ENCODE peak calls at places on chromosomes 12 and 14, in four cellular contexts. One of them, this sample, is unnamed.

GRCh38 chr12:110262442-110263388 is 18.3 kb upstream of the ATP2A2 start:
- DNase-seq in right lobe of liver: no peak
- DNase-seq in fibroblast of lung: no peak
- DNase-seq in choroid plexus epithelial cell: peak
- DNase-seq in this sample: no peak

GRCh38 chr14:77067632-77068514 is 30.2 kb upstream of the CIPC start:
- DNase-seq in right lobe of liver: peak
- DNase-seq in fibroblast of lung: peak
- DNase-seq in choroid plexus epithelial cell: peak
- DNase-seq in this sample: no peak

GRCh38 chr12:402127-402456 is 648 bp downstream of the CCDC77 start:
- DNase-seq in choroid plexus epithelial cell: peak
- DNase-seq in right lobe of liver: no peak
- DNase-seq in fibroblast of lung: peak
- DNase-seq in this sample: no peak

GRCh38 chr12:71219224-71219623 is 61.4 kb upstream of the TSPAN8 start:
- DNase-seq in right lobe of liver: no peak
- DNase-seq in choroid plexus epithelial cell: no peak
- DNase-seq in fibroblast of lung: no peak
- DNase-seq in this sample: no peak

GRCh38 chr14:99891900-99892299 is 98.7 kb downstream of the EML1 start:
- DNase-seq in choroid plexus epithelial cell: no peak
- DNase-seq in right lobe of liver: no peak
- DNase-seq in fibroblast of lung: peak
- DNase-seq in this sample: no peak

GRCh38 chr12:10214877-10215267 is 2.2 kb downstream of the GABARAPL1 start:
- DNase-seq in fibroblast of lung: peak
- DNase-seq in right lobe of liver: no peak
- DNase-seq in choroid plexus epithelial cell: peak
- DNase-seq in this sample: no peak

GRCh38 chr14:51846631-51847488 is 13.6 kb upstream of the GNG2 start:
- DNase-seq in choroid plexus epithelial cell: peak
- DNase-seq in fibroblast of lung: peak
- DNase-seq in right lobe of liver: peak
- DNase-seq in this sample: no peak

GRCh38 chr12:57726151-57726883 is 12.2 kb downstream of the AGAP2 start:
- DNase-seq in choroid plexus epithelial cell: peak
- DNase-seq in right lobe of liver: peak
- DNase-seq in fibroblast of lung: peak
- DNase-seq in this sample: no peak

GRCh38 chr14:23284654-23285529 is 1.0 kb downstream of the HOMEZ start:
- DNase-seq in choroid plexus epithelial cell: peak
- DNase-seq in fibroblast of lung: peak
- DNase-seq in right lobe of liver: no peak
- DNase-seq in this sample: no peak

GRCh38 chr12:92654929-92655328 is 47.9 kb upstream of the PLEKHG7 start:
- DNase-seq in fibroblast of lung: peak
- DNase-seq in choroid plexus epithelial cell: no peak
- DNase-seq in right lobe of liver: no peak
- DNase-seq in this sample: no peak

GRCh38 chr12:30753761-30754382 is 879 bp downstream of the CAPRIN2 start:
- DNase-seq in choroid plexus epithelial cell: peak
- DNase-seq in fibroblast of lung: peak
- DNase-seq in right lobe of liver: no peak
- DNase-seq in this sample: no peak

GRCh38 chr14:80669416-80669815 is 272.1 kb downstream of the CEP128 start:
- DNase-seq in choroid plexus epithelial cell: no peak
- DNase-seq in fibroblast of lung: peak
- DNase-seq in right lobe of liver: no peak
- DNase-seq in this sample: no peak

GRCh38 chr12:132173135-132174014 is 29.1 kb downstream of the NOC4L start:
- DNase-seq in right lobe of liver: no peak
- DNase-seq in choroid plexus epithelial cell: no peak
- DNase-seq in fibroblast of lung: no peak
- DNase-seq in this sample: no peak

GRCh38 chr12:92987362-92987761 is 58.3 kb upstream of the EEA1 start:
- DNase-seq in right lobe of liver: no peak
- DNase-seq in fibroblast of lung: peak
- DNase-seq in choroid plexus epithelial cell: peak
- DNase-seq in this sample: peak

GRCh38 chr12:50620050-50620974 is 115.5 kb downstream of the DIP2B start:
- DNase-seq in right lobe of liver: no peak
- DNase-seq in fibroblast of lung: peak
- DNase-seq in choroid plexus epithelial cell: peak
- DNase-seq in this sample: peak

GRCh38 chr14:53144244-53144643 is 8.9 kb downstream of the DDHD1 start:
- DNase-seq in choroid plexus epithelial cell: no peak
- DNase-seq in right lobe of liver: no peak
- DNase-seq in fibroblast of lung: peak
- DNase-seq in this sample: no peak

GRCh38 chr14:35435177-35435576 is 30.6 kb upstream of the NFKBIA start:
- DNase-seq in right lobe of liver: no peak
- DNase-seq in choroid plexus epithelial cell: peak
- DNase-seq in fibroblast of lung: peak
- DNase-seq in this sample: no peak

GRCh38 chr14:68756071-68756481 is 36.8 kb downstream of the ZFP36L1 start:
- DNase-seq in fibroblast of lung: no peak
- DNase-seq in choroid plexus epithelial cell: no peak
- DNase-seq in right lobe of liver: no peak
- DNase-seq in this sample: no peak

GRCh38 chr12:40735551-40736230 is 43.5 kb downstream of the CNTN1 start:
- DNase-seq in right lobe of liver: no peak
- DNase-seq in choroid plexus epithelial cell: no peak
- DNase-seq in fibroblast of lung: no peak
- DNase-seq in this sample: no peak

GRCh38 chr12:21683115-21683514 is 25.5 kb upstream of the LDHB start:
- DNase-seq in fibroblast of lung: no peak
- DNase-seq in right lobe of liver: no peak
- DNase-seq in choroid plexus epithelial cell: no peak
- DNase-seq in this sample: no peak

GRCh38 chr14:99899578-99900178 is 106.5 kb downstream of the EML1 start:
- DNase-seq in right lobe of liver: no peak
- DNase-seq in fibroblast of lung: peak
- DNase-seq in choroid plexus epithelial cell: peak
- DNase-seq in this sample: no peak

GRCh38 chr12:100128509-100128908 is 14.2 kb downstream of the BLTP3B start:
- DNase-seq in right lobe of liver: no peak
- DNase-seq in choroid plexus epithelial cell: peak
- DNase-seq in fibroblast of lung: peak
- DNase-seq in this sample: no peak

GRCh38 chr12:13390381-13390856 is 193.9 kb downstream of the EMP1 start:
- DNase-seq in choroid plexus epithelial cell: peak
- DNase-seq in right lobe of liver: peak
- DNase-seq in fibroblast of lung: peak
- DNase-seq in this sample: peak

GRCh38 chr12:20369164-20370000 is 1.0 kb downstream of the PDE3A start:
- DNase-seq in fibroblast of lung: peak
- DNase-seq in choroid plexus epithelial cell: peak
- DNase-seq in right lobe of liver: peak
- DNase-seq in this sample: peak

GRCh38 chr12:20370001-20370381 is 1.7 kb downstream of the PDE3A start:
- DNase-seq in fibroblast of lung: peak
- DNase-seq in choroid plexus epithelial cell: peak
- DNase-seq in right lobe of liver: no peak
- DNase-seq in this sample: no peak

GRCh38 chr12:20368653-20369163 is 371 bp downstream of the PDE3A start:
- DNase-seq in fibroblast of lung: peak
- DNase-seq in choroid plexus epithelial cell: peak
- DNase-seq in right lobe of liver: peak
- DNase-seq in this sample: peak

GRCh38 chr12:20372326-20373097 is 4.2 kb downstream of the PDE3A start:
- DNase-seq in choroid plexus epithelial cell: no peak
- DNase-seq in fibroblast of lung: no peak
- DNase-seq in right lobe of liver: no peak
- DNase-seq in this sample: no peak

GRCh38 chr12:20370841-20371240 is 2.5 kb downstream of the PDE3A start:
- DNase-seq in fibroblast of lung: no peak
- DNase-seq in right lobe of liver: no peak
- DNase-seq in choroid plexus epithelial cell: no peak
- DNase-seq in this sample: no peak
- H3K4me3 ChIP-seq in fibroblast of lung: no peak
- H3K4me3 ChIP-seq in right lobe of liver: no peak
- H3K4me3 ChIP-seq in choroid plexus epithelial cell: no peak
- H3K4me3 ChIP-seq in this sample: peak

GRCh38 chr14:102431751-102432150 is 69.0 kb downstream of the TECPR2 start:
- DNase-seq in choroid plexus epithelial cell: no peak
- DNase-seq in right lobe of liver: no peak
- DNase-seq in fibroblast of lung: no peak
- DNase-seq in this sample: no peak
- H3K4me3 ChIP-seq in choroid plexus epithelial cell: no peak
- H3K4me3 ChIP-seq in right lobe of liver: no peak
- H3K4me3 ChIP-seq in fibroblast of lung: no peak
- H3K4me3 ChIP-seq in this sample: no peak

GRCh38 chr12:29438752-29439408 is 57.9 kb upstream of the ERGIC2 start:
- DNase-seq in choroid plexus epithelial cell: no peak
- DNase-seq in fibroblast of lung: no peak
- DNase-seq in right lobe of liver: no peak
- DNase-seq in this sample: no peak

GRCh38 chr12:29439506-29439905 is 58.0 kb downstream of the OVCH1 start:
- DNase-seq in choroid plexus epithelial cell: no peak
- DNase-seq in right lobe of liver: no peak
- DNase-seq in fibroblast of lung: no peak
- DNase-seq in this sample: no peak

DNA sequence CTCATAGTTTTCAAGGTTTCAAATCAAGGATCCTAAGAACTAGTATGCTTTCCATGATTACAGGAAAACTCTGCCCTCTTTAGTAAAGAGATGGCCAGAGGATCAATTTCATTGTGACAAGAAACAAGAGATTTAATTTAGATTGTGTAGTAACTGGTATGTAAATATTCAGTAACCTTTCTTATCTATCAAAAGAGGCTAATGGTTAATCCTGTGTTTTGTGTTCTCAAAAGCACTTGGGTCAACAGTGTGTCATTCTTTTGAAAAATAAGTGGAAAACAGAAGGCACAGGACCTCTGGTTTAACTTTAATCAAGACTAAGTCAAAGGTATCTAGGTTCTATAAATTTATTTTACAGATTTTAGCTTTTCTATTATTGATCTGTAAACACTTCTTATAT is 56.6 kb upstream of the ERGIC2 start:
- DNase-seq in choroid plexus epithelial cell: no peak
- DNase-seq in fibroblast of lung: no peak
- DNase-seq in right lobe of liver: no peak
- DNase-seq in this sample: no peak
- H3K4me3 ChIP-seq in choroid plexus epithelial cell: no peak
- H3K4me3 ChIP-seq in fibroblast of lung: no peak
- H3K4me3 ChIP-seq in right lobe of liver: peak
- H3K4me3 ChIP-seq in this sample: no peak

DNA sequence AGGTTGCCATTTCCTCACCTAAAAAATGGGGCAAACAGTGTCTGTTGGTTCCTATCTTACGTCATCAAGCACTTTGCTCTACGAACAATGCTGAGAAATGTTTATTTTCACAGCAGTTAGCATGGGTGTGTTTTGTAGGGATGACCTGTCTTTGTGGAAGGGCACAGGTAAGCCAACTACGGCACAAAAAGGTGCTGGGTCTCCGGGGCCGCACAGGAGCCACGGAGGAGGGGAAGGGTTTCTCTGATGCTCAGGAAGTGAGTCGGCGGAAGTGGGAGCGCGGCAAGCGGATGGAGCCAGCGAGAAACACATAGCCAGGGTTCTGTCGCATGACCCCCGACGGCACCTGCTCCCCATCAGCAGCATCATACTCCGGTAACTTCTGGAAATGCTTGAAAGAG is 65.6 kb upstream of the TCL1B start:
- DNase-seq in right lobe of liver: no peak
- DNase-seq in choroid plexus epithelial cell: no peak
- DNase-seq in fibroblast of lung: no peak
- DNase-seq in this sample: no peak
- H3K4me3 ChIP-seq in right lobe of liver: peak
- H3K4me3 ChIP-seq in choroid plexus epithelial cell: no peak
- H3K4me3 ChIP-seq in fibroblast of lung: no peak
- H3K4me3 ChIP-seq in this sample: no peak

GRCh38 chr12:6644257-6644596 is 3.0 kb downstream of the ACRBP start:
- DNase-seq in right lobe of liver: no peak
- DNase-seq in fibroblast of lung: no peak
- DNase-seq in choroid plexus epithelial cell: no peak
- DNase-seq in this sample: no peak
- H3K4me3 ChIP-seq in right lobe of liver: no peak
- H3K4me3 ChIP-seq in fibroblast of lung: no peak
- H3K4me3 ChIP-seq in choroid plexus epithelial cell: no peak
- H3K4me3 ChIP-seq in this sample: no peak